ENCODE peak calls at places on chromosomes 7 and 10, in five cellular contexts. O is mesenchymal stem cell, A is HEK293T, M is body of pancreas, R is left lobe of liver. I is an unnamed sample.

GRCh38 chr7:73679709-73680108 is 3.5 kb downstream of the DNAJC30 start:
- DNase-seq in M (no peak), R (no peak), A (no peak), O (no peak), I (no peak)

GRCh38 chr7:57417736-57418135 is 32.2 kb upstream of the ZNF716 start:
- DNase-seq in A (no peak), O (no peak), M (no peak), R (no peak), I (no peak)

GRCh38 chr10:102615361-102615760 is 28.9 kb upstream of the TRIM8 start:
- DNase-seq in A (peak), R (no peak), O (no peak), M (no peak), I (no peak)

GRCh38 chr7:149781921-149782320 is 8.5 kb upstream of the ZNF467 start:
- DNase-seq in M (no peak), R (no peak), O (no peak), A (no peak), I (no peak)

GRCh38 chr10:32317795-32318194 is 29.2 kb downstream of the EPC1 start:
- DNase-seq in M (no peak), O (no peak), R (no peak), A (no peak), I (no peak)

GRCh38 chr10:16644146-16644545 is 122.5 kb upstream of the C1QL3 start:
- DNase-seq in A (no peak), M (no peak), R (no peak), O (peak), I (no peak)

GRCh38 chr7:45414226-45414625 is 159.9 kb upstream of the ADCY1 start:
- DNase-seq in M (no peak), A (no peak), O (no peak), R (no peak), I (no peak)

GRCh38 chr10:94320285-94320914 is 42.3 kb downstream of the NOC3L start:
- DNase-seq in R (peak), A (peak), O (peak), M (peak), I (no peak)

GRCh38 chr7:84372712-84373111 is 178.1 kb upstream of the SEMA3A start:
- DNase-seq in O (no peak), M (no peak), A (no peak), R (no peak), I (no peak)

GRCh38 chr7:4068286-4068685 is 613.8 kb upstream of the FOXK1 start:
- DNase-seq in M (no peak), O (no peak), A (no peak), R (no peak), I (no peak)

GRCh38 chr10:69633673-69634635 is 3.9 kb downstream of the FAM241B start:
- DNase-seq in M (no peak), A (no peak), O (no peak), R (peak), I (peak)

GRCh38 chr7:158778476-158778875 is 50.8 kb downstream of the ESYT2 start:
- DNase-seq in R (no peak), O (peak), M (no peak), A (no peak), I (no peak)

GRCh38 chr10:5659702-5660528 is 6.5 kb downstream of the ASB13 start:
- DNase-seq in M (peak), A (no peak), R (peak), O (peak), I (no peak)

GRCh38 chr7:134766779-134767566 is 12.5 kb upstream of the CALD1 start:
- DNase-seq in R (no peak), A (no peak), O (no peak), M (no peak), I (no peak)

GRCh38 chr10:72079356-72079755 is 9.0 kb downstream of the SPOCK2 start:
- DNase-seq in O (no peak), A (no peak), M (no peak), R (no peak), I (no peak)

GRCh38 chr10:125068406-125068805 is 92.0 kb downstream of the CTBP2 start:
- DNase-seq in M (peak), A (no peak), O (no peak), R (no peak), I (no peak)

GRCh38 chr10:13877154-13877909 is 290.6 kb downstream of the PRPF18 start:
- DNase-seq in M (peak), R (peak), O (peak), A (no peak), I (peak)

GRCh38 chr7:121451367-121452073 is 55.4 kb upstream of the FAM3C start:
- DNase-seq in R (no peak), A (no peak), O (no peak), M (no peak), I (no peak)

GRCh38 chr7:522071-522937 is 2.7 kb upstream of the PDGFA start:
- DNase-seq in O (peak), R (peak), M (peak), A (peak), I (no peak)

GRCh38 chr7:94228678-94229077 is 166.0 kb upstream of the COL1A2 start:
- DNase-seq in R (no peak), A (no peak), O (no peak), M (no peak), I (no peak)

GRCh38 chr10:13823046-13823711 is 236.4 kb downstream of the PRPF18 start:
- DNase-seq in A (no peak), O (no peak), M (no peak), R (no peak), I (no peak)

I was measured in coronary artery.